ENCODE peak calls at places on chromosome 13, in five cellular contexts. One of them, this sample, is unnamed.
A peak's percentile ranks its signal among the peaks of the same experiment; 100 is the strongest.

GRCh38 chr13:75153834-75154233 is 328.1 kb downstream of the TBC1D4 start:
- DNase-seq in CD4-positive, alpha-beta memory T cell: no peak
- DNase-seq in heart left ventricle: no peak
- DNase-seq in substantia nigra: no peak
- DNase-seq in ascending aorta: no peak
- DNase-seq in this sample: no peak

GRCh38 chr13:37640499-37640898 is 41.9 kb upstream of the POSTN start:
- DNase-seq in CD4-positive, alpha-beta memory T cell: no peak
- DNase-seq in heart left ventricle: no peak
- DNase-seq in substantia nigra: no peak
- DNase-seq in ascending aorta: no peak
- DNase-seq in this sample: peak; percentile 8

GRCh38 chr13:31997641-31998040 is 33.9 kb upstream of the FRY start:
- DNase-seq in CD4-positive, alpha-beta memory T cell: no peak
- DNase-seq in heart left ventricle: no peak
- DNase-seq in substantia nigra: no peak
- DNase-seq in ascending aorta: no peak
- DNase-seq in this sample: no peak

GRCh38 chr13:53052675-53053074 is 24.1 kb downstream of the OLFM4 start:
- DNase-seq in CD4-positive, alpha-beta memory T cell: no peak
- DNase-seq in heart left ventricle: no peak
- DNase-seq in substantia nigra: no peak
- DNase-seq in ascending aorta: no peak
- DNase-seq in this sample: no peak

GRCh38 chr13:26785845-26786630 is 25.5 kb upstream of the GPR12 start:
- DNase-seq in CD4-positive, alpha-beta memory T cell: peak; percentile 64
- DNase-seq in heart left ventricle: no peak
- DNase-seq in substantia nigra: no peak
- DNase-seq in ascending aorta: no peak
- DNase-seq in this sample: no peak

GRCh38 chr13:49000247-49000646 is 24.5 kb downstream of the FNDC3A start:
- DNase-seq in CD4-positive, alpha-beta memory T cell: no peak
- DNase-seq in heart left ventricle: no peak
- DNase-seq in substantia nigra: no peak
- DNase-seq in ascending aorta: no peak
- DNase-seq in this sample: no peak

GRCh38 chr13:98507060-98507797 is 69.7 kb downstream of the STK24 start:
- DNase-seq in CD4-positive, alpha-beta memory T cell: no peak
- DNase-seq in heart left ventricle: peak; percentile 79
- DNase-seq in substantia nigra: no peak
- DNase-seq in ascending aorta: no peak
- DNase-seq in this sample: peak; percentile 63

GRCh38 chr13:99388334-99388923 is 81.2 kb upstream of the GPR183 start:
- DNase-seq in CD4-positive, alpha-beta memory T cell: no peak
- DNase-seq in heart left ventricle: no peak
- DNase-seq in substantia nigra: no peak
- DNase-seq in ascending aorta: no peak
- DNase-seq in this sample: no peak

GRCh38 chr13:50375792-50376191 is 360.5 kb downstream of the KCNRG start:
- DNase-seq in CD4-positive, alpha-beta memory T cell: no peak
- DNase-seq in heart left ventricle: no peak
- DNase-seq in substantia nigra: no peak
- DNase-seq in ascending aorta: no peak
- DNase-seq in this sample: no peak

GRCh38 chr13:51644649-51645048 is 60.4 kb downstream of the WDFY2 start:
- DNase-seq in CD4-positive, alpha-beta memory T cell: no peak
- DNase-seq in heart left ventricle: no peak
- DNase-seq in substantia nigra: no peak
- DNase-seq in ascending aorta: no peak
- DNase-seq in this sample: no peak

GRCh38 chr13:75685239-75685697 is 49.1 kb downstream of the LMO7 start:
- DNase-seq in CD4-positive, alpha-beta memory T cell: no peak
- DNase-seq in heart left ventricle: no peak
- DNase-seq in substantia nigra: no peak
- DNase-seq in ascending aorta: no peak
- DNase-seq in this sample: no peak

GRCh38 chr13:66503890-66504289 is 726.2 kb downstream of the PCDH9 start:
- DNase-seq in CD4-positive, alpha-beta memory T cell: no peak
- DNase-seq in heart left ventricle: no peak
- DNase-seq in substantia nigra: no peak
- DNase-seq in ascending aorta: no peak
- DNase-seq in this sample: no peak

GRCh38 chr13:84192125-84192524 is 309.9 kb upstream of the SLITRK1 start:
- DNase-seq in CD4-positive, alpha-beta memory T cell: no peak
- DNase-seq in heart left ventricle: no peak
- DNase-seq in substantia nigra: no peak
- DNase-seq in ascending aorta: no peak
- DNase-seq in this sample: no peak

GRCh38 chr13:45108716-45109706 is 11.3 kb upstream of the GTF2F2 start:
- DNase-seq in CD4-positive, alpha-beta memory T cell: no peak
- DNase-seq in heart left ventricle: no peak
- DNase-seq in substantia nigra: no peak
- DNase-seq in ascending aorta: no peak
- DNase-seq in this sample: no peak

GRCh38 chr13:28659611-28659970 is 661 bp downstream of the POMP start:
- DNase-seq in CD4-positive, alpha-beta memory T cell: peak; percentile 63
- DNase-seq in heart left ventricle: no peak
- DNase-seq in substantia nigra: no peak
- DNase-seq in ascending aorta: no peak
- DNase-seq in this sample: no peak

GRCh38 chr13:22114630-22115311 is 443.9 kb downstream of the FGF9 start:
- DNase-seq in CD4-positive, alpha-beta memory T cell: peak; percentile 84
- DNase-seq in heart left ventricle: no peak
- DNase-seq in substantia nigra: no peak
- DNase-seq in ascending aorta: no peak
- DNase-seq in this sample: no peak

GRCh38 chr13:113836917-113837553 is 26.8 kb downstream of the GAS6 start:
- DNase-seq in CD4-positive, alpha-beta memory T cell: no peak
- DNase-seq in heart left ventricle: peak; percentile 71
- DNase-seq in substantia nigra: no peak
- DNase-seq in ascending aorta: no peak
- DNase-seq in this sample: no peak

GRCh38 chr13:34933349-34933748 is 8.7 kb upstream of the NBEA start:
- DNase-seq in CD4-positive, alpha-beta memory T cell: no peak
- DNase-seq in heart left ventricle: no peak
- DNase-seq in substantia nigra: no peak
- DNase-seq in ascending aorta: no peak
- DNase-seq in this sample: no peak

GRCh38 chr13:51066091-51066831 is 44.8 kb downstream of the C13orf42 start:
- DNase-seq in CD4-positive, alpha-beta memory T cell: no peak
- DNase-seq in heart left ventricle: no peak
- DNase-seq in substantia nigra: no peak
- DNase-seq in ascending aorta: no peak
- DNase-seq in this sample: no peak

GRCh38 chr13:69109891-69110525 is 997.6 kb upstream of the ATXN8OS start:
- DNase-seq in CD4-positive, alpha-beta memory T cell: no peak
- DNase-seq in heart left ventricle: no peak
- DNase-seq in substantia nigra: no peak
- DNase-seq in ascending aorta: no peak
- DNase-seq in this sample: no peak

GRCh38 chr13:23725922-23726321 is 155.7 kb downstream of the TNFRSF19 start:
- DNase-seq in CD4-positive, alpha-beta memory T cell: no peak
- DNase-seq in heart left ventricle: no peak
- DNase-seq in substantia nigra: no peak
- DNase-seq in ascending aorta: no peak
- DNase-seq in this sample: no peak

GRCh38 chr13:23728807-23729206 is 158.6 kb downstream of the TNFRSF19 start:
- DNase-seq in CD4-positive, alpha-beta memory T cell: no peak
- DNase-seq in heart left ventricle: no peak
- DNase-seq in substantia nigra: no peak
- DNase-seq in ascending aorta: no peak
- DNase-seq in this sample: no peak

GRCh38 chr13:23731709-23732108 is 157.5 kb downstream of the MIPEP start:
- DNase-seq in CD4-positive, alpha-beta memory T cell: no peak
- DNase-seq in heart left ventricle: no peak
- DNase-seq in substantia nigra: no peak
- DNase-seq in ascending aorta: no peak
- DNase-seq in this sample: no peak

GRCh38 chr13:23735329-23735728 is 153.9 kb downstream of the MIPEP start:
- DNase-seq in CD4-positive, alpha-beta memory T cell: no peak
- DNase-seq in heart left ventricle: no peak
- DNase-seq in substantia nigra: no peak
- DNase-seq in ascending aorta: no peak
- DNase-seq in this sample: no peak

GRCh38 chr13:23730251-23730650 is 158.9 kb downstream of the MIPEP start:
- DNase-seq in CD4-positive, alpha-beta memory T cell: no peak
- DNase-seq in heart left ventricle: no peak
- DNase-seq in substantia nigra: no peak
- DNase-seq in ascending aorta: no peak
- DNase-seq in this sample: no peak
- H3K27ac ChIP-seq in CD4-positive, alpha-beta memory T cell: no peak overlapping the region
- H3K27ac ChIP-seq in heart left ventricle: no peak overlapping the region
- H3K27ac ChIP-seq in substantia nigra: no peak overlapping the region
- H3K27ac ChIP-seq in ascending aorta: no peak overlapping the region
- H3K27ac ChIP-seq in this sample: no peak overlapping the region

DNA sequence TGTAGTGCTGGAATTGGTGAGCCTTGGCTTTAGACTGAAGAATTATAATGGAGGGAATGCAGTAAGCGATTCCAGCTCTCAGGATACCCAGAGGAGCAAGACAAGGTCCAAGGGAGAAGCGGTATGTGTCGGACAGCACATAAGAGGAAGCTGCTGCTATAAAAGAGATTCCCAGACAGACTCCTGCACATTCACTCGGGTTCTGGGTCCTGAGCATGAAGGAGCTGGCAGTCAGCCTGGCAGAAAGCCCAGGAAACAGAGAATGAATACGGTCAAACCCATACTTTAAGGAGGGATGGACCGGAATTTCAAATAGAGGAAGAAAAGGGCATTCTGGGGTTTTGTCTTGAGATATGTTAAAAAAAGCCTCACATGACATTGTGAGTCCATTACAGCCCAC is 308.3 kb downstream of the DNAJC15 start:
- DNase-seq in CD4-positive, alpha-beta memory T cell: no peak
- DNase-seq in heart left ventricle: no peak
- DNase-seq in substantia nigra: peak; percentile 29
- DNase-seq in ascending aorta: no peak
- DNase-seq in this sample: no peak
- H3K27ac ChIP-seq in CD4-positive, alpha-beta memory T cell: no peak overlapping the region
- H3K27ac ChIP-seq in heart left ventricle: no peak overlapping the region
- H3K27ac ChIP-seq in substantia nigra: peak overlapping the region; percentile 65
- H3K27ac ChIP-seq in ascending aorta: no peak overlapping the region
- H3K27ac ChIP-seq in this sample: no peak overlapping the region

GRCh38 chr13:110627351-110627750 is 12.0 kb downstream of the NAXD start:
- DNase-seq in CD4-positive, alpha-beta memory T cell: no peak
- DNase-seq in heart left ventricle: no peak
- DNase-seq in substantia nigra: no peak
- DNase-seq in ascending aorta: no peak
- DNase-seq in this sample: no peak

GRCh38 chr13:110627761-110628476 is 12.6 kb downstream of the NAXD start:
- DNase-seq in CD4-positive, alpha-beta memory T cell: no peak
- DNase-seq in heart left ventricle: no peak
- DNase-seq in substantia nigra: no peak
- DNase-seq in ascending aorta: no peak
- DNase-seq in this sample: no peak

GRCh38 chr13:110625771-110626321 is 10.5 kb downstream of the NAXD start:
- DNase-seq in CD4-positive, alpha-beta memory T cell: no peak
- DNase-seq in heart left ventricle: no peak
- DNase-seq in substantia nigra: no peak
- DNase-seq in ascending aorta: no peak
- DNase-seq in this sample: no peak

GRCh38 chr13:110624766-110625756 is 9.7 kb downstream of the NAXD start:
- DNase-seq in CD4-positive, alpha-beta memory T cell: no peak
- DNase-seq in heart left ventricle: no peak
- DNase-seq in substantia nigra: no peak
- DNase-seq in ascending aorta: no peak
- DNase-seq in this sample: no peak

GRCh38 chr13:110626510-110626909 is 11.2 kb downstream of the NAXD start:
- DNase-seq in CD4-positive, alpha-beta memory T cell: no peak
- DNase-seq in heart left ventricle: no peak
- DNase-seq in substantia nigra: no peak
- DNase-seq in ascending aorta: no peak
- DNase-seq in this sample: no peak
- H3K27ac ChIP-seq in CD4-positive, alpha-beta memory T cell: no peak overlapping the region
- H3K27ac ChIP-seq in heart left ventricle: no peak overlapping the region
- H3K27ac ChIP-seq in substantia nigra: no peak overlapping the region
- H3K27ac ChIP-seq in ascending aorta: no peak overlapping the region
- H3K27ac ChIP-seq in this sample: no peak overlapping the region

DNA sequence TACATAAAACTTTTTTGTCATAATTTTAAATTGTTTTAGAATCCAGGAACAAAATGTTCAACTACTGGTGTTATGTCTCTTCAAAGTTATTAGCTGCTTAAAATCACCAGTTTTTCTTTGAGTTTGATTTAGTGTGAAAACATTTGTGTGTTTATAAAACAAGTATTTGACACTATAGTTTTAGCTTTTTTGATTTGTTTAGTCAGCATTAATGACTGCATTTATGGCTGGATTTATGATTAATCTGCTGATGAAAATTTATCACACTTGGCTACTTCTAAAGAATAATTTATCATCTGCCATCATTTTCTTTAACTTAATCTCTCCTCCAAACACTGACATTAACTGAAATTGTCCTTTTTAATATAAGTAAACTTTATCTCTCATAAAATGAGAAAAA is 1465.9 kb upstream of the SLC10A2 start:
- DNase-seq in CD4-positive, alpha-beta memory T cell: no peak
- DNase-seq in heart left ventricle: no peak
- DNase-seq in substantia nigra: no peak
- DNase-seq in ascending aorta: no peak
- DNase-seq in this sample: no peak
- H3K27ac ChIP-seq in CD4-positive, alpha-beta memory T cell: no peak overlapping the region
- H3K27ac ChIP-seq in heart left ventricle: no peak overlapping the region
- H3K27ac ChIP-seq in substantia nigra: no peak overlapping the region
- H3K27ac ChIP-seq in ascending aorta: no peak overlapping the region
- H3K27ac ChIP-seq in this sample: no peak overlapping the region

This sample was measured in SK-N-MC.